ENCODE peak calls at places on chromosomes 6 and 20, in five cellular contexts. K, F, U, D and E are unnamed samples.

GRCh38 chr20:16020971-16021370 is 552.3 kb downstream of the KIF16B start:
- DNase-seq in U (no peak), F (no peak), K (no peak), D (no peak), E (no peak)

GRCh38 chr6:14272111-14273085 is 154.8 kb downstream of the CD83 start:
- DNase-seq in U (peak), K (no peak), D (peak), F (no peak), E (peak)

GRCh38 chr6:1893470-1894130 is 283.9 kb downstream of the FOXC1 start:
- DNase-seq in D (no peak), K (no peak), F (no peak), U (no peak), E (no peak)

GRCh38 chr20:54275359-54276108 is 67.6 kb downstream of the PFDN4 start:
- DNase-seq in D (no peak), U (no peak), K (no peak), F (no peak), E (no peak)

GRCh38 chr20:48618631-48619030 is 209.2 kb downstream of the PREX1 start:
- DNase-seq in D (no peak), U (no peak), F (no peak), K (no peak), E (no peak)

GRCh38 chr6:132974122-132974521 is 159.8 kb downstream of the RPS12 start:
- DNase-seq in F (no peak), D (no peak), K (no peak), U (no peak), E (no peak)

GRCh38 chr6:133977983-133978895 is 25.2 kb downstream of the TBPL1 start:
- DNase-seq in K (peak), D (no peak), U (peak), F (no peak), E (no peak)

GRCh38 chr20:51249215-51249614 is 226.3 kb upstream of the KCNG1 start:
- DNase-seq in U (no peak), F (no peak), D (no peak), K (no peak), E (no peak)

GRCh38 chr6:41374618-41375590 is 39.5 kb downstream of the NCR2 start:
- DNase-seq in U (no peak), D (no peak), F (no peak), K (peak), E (peak)

GRCh38 chr20:15942130-15942529 is 631.1 kb downstream of the KIF16B start:
- DNase-seq in F (no peak), U (no peak), D (no peak), K (no peak), E (no peak)

GRCh38 chr6:113184291-113184690 is 672.9 kb upstream of the MARCKS start:
- DNase-seq in U (no peak), F (no peak), D (no peak), K (no peak), E (no peak)

GRCh38 chr6:119384444-119384843 is 34.9 kb upstream of the MAN1A1 start:
- DNase-seq in U (no peak), K (no peak), D (peak), F (no peak), E (no peak)

GRCh38 chr20:39605908-39606307 is 643.8 kb downstream of the DHX35 start:
- DNase-seq in K (no peak), F (no peak), U (peak), D (no peak), E (no peak)

GRCh38 chr6:157527471-157527907 is 146.5 kb downstream of the ZDHHC14 start:
- DNase-seq in U (peak), K (no peak), D (no peak), F (no peak), E (no peak)

GRCh38 chr20:38139919-38140753 is 24.9 kb downstream of the TGM2 start:
- DNase-seq in K (peak), U (peak), F (no peak), D (no peak), E (no peak)

GRCh38 chr6:150865406-150866146 is at the start of gene MTHFD1L:
- DNase-seq in F (peak), U (peak), K (peak), D (peak), E (peak)

GRCh38 chr20:47921306-47922279 is 136.3 kb upstream of the SULF2 start:
- DNase-seq in U (no peak), D (no peak), K (no peak), F (no peak), E (no peak)

GRCh38 chr6:130362128-130362527 is 3.7 kb upstream of the TMEM200A start:
- DNase-seq in D (no peak), U (no peak), F (no peak), K (peak), E (no peak)

GRCh38 chr20:35237486-35237885 is 11.0 kb downstream of the MMP24 start:
- DNase-seq in F (no peak), D (no peak), U (no peak), K (no peak), E (no peak)

GRCh38 chr6:118706702-118707101 is 55.3 kb upstream of the CEP85L start:
- DNase-seq in F (no peak), K (no peak), D (no peak), U (no peak), E (no peak)

GRCh38 chr6:163579111-163579879 is 164.8 kb downstream of the QKI start:
- DNase-seq in D (no peak), F (no peak), U (no peak), K (no peak), E (no peak)

GRCh38 chr6:107819976-107820551 is 4.0 kb downstream of the SCML4 start:
- DNase-seq in U (no peak), D (no peak), F (no peak), K (peak), E (peak)

GRCh38 chr20:35318502-35319157 is 26.4 kb upstream of the FAM83C start:
- DNase-seq in U (no peak), F (no peak), D (no peak), K (peak), E (no peak)

GRCh38 chr20:54650201-54650722 is 174.9 kb downstream of the DOK5 start:
- DNase-seq in D (no peak), U (no peak), K (no peak), F (no peak), E (no peak)

GRCh38 chr6:34638834-34639736 is 57.5 kb downstream of the ILRUN start:
- DNase-seq in U (no peak), K (peak), D (no peak), F (no peak), E (no peak)

GRCh38 chr6:146041282-146041681 is 12.4 kb downstream of the GRM1 start:
- DNase-seq in U (no peak), F (no peak), D (peak), K (peak), E (peak)

GRCh38 chr6:74891358-74891811 is 314.5 kb downstream of the COL12A1 start:
- DNase-seq in U (no peak), D (no peak), K (no peak), F (no peak), E (no peak)

GRCh38 chr20:17646209-17646717 is 35.8 kb downstream of the RRBP1 start:
- DNase-seq in U (peak), F (no peak), K (no peak), D (no peak), E (no peak)

GRCh38 chr6:116218172-116218633 is 35.7 kb downstream of the TSPYL4 start:
- DNase-seq in F (no peak), U (peak), K (peak), D (peak), E (no peak)

GRCh38 chr20:58651823-58652605 is 931 bp downstream of the STX16 start:
- DNase-seq in D (peak), K (peak), F (peak), U (peak), E (peak)

GRCh38 chr6:168118935-168119334 is 39.9 kb upstream of the FRMD1 start:
- DNase-seq in K (no peak), F (no peak), U (no peak), D (no peak), E (peak)

GRCh38 chr6:27871919-27872633 is 40.1 kb downstream of the OR2B2 start:
- DNase-seq in F (peak), U (peak), K (peak), D (peak), E (peak)